ENCODE peak calls at places on chromosomes 12 and 14, in six cellular contexts. H is activated CD4-positive, CD25-positive, alpha-beta regulatory T cell; L is stimulated activated CD4-positive, alpha-beta T cell treated with anti-CD3 and anti-CD28 coated beads, Interleukin-2, amount 100 ng/mL, for 24 hours; O is activated CD4-positive, alpha-beta T cell treated with anti-CD3 and anti-CD28 coated beads for 4 hours; U is pancreas; D is hippocampal formation. P is an unnamed sample.

GRCh38 chr12:67161322-67161918 is 107.7 kb upstream of the CAND1 start:
- DNase-seq in H (no peak), L (peak), O (peak), U (peak), D (no peak), P (no peak)

GRCh38 chr14:30655658-30656057 is 33.5 kb downstream of the SCFD1 start:
- DNase-seq in H (no peak), L (no peak), O (no peak), U (no peak), D (no peak), P (no peak)

GRCh38 chr14:96811265-96811664 is 14.1 kb downstream of the VRK1 start:
- DNase-seq in H (no peak), L (no peak), O (no peak), U (no peak), D (no peak), P (no peak)

GRCh38 chr14:95500201-95500681 is 16.2 kb downstream of the SYNE3 start:
- DNase-seq in H (no peak), L (no peak), O (no peak), U (no peak), D (peak), P (peak)

GRCh38 chr12:89732511-89732910 is 23.9 kb upstream of the ATP2B1 start:
- DNase-seq in H (no peak), L (no peak), O (no peak), U (no peak), D (no peak), P (no peak)

GRCh38 chr14:32203928-32204357 is 874 bp upstream of the RNU6-8 start:
- DNase-seq in H (no peak), L (peak), O (peak), U (peak), D (no peak), P (no peak)

GRCh38 chr14:24296341-24297157 is 3.0 kb downstream of the DHRS1 start:
- DNase-seq in H (peak), L (peak), O (peak), U (peak), D (peak), P (peak)

GRCh38 chr12:3043406-3043805 is 33.8 kb upstream of the TSPAN9 start:
- DNase-seq in H (no peak), L (no peak), O (no peak), U (no peak), D (no peak), P (no peak)

GRCh38 chr12:89470741-89471504 is 53.7 kb downstream of the GALNT4 start:
- DNase-seq in H (no peak), L (no peak), O (no peak), U (no peak), D (no peak), P (no peak)

GRCh38 chr14:51401272-51401671 is 161.2 kb downstream of the TMX1 start:
- DNase-seq in H (no peak), L (no peak), O (no peak), U (no peak), D (no peak), P (no peak)

GRCh38 chr12:45235087-45236025 is 19.5 kb downstream of the ANO6 start:
- DNase-seq in H (no peak), L (no peak), O (no peak), U (peak), D (no peak), P (no peak)

GRCh38 chr14:38505221-38506095 is 249.6 kb upstream of the CLEC14A start:
- DNase-seq in H (no peak), L (no peak), O (no peak), U (no peak), D (no peak), P (no peak)

GRCh38 chr14:59566725-59567124 is 9.9 kb downstream of the CCDC175 start:
- DNase-seq in H (no peak), L (no peak), O (no peak), U (no peak), D (no peak), P (no peak)

GRCh38 chr12:132151145-132151765 is 7.0 kb downstream of the NOC4L start:
- DNase-seq in H (no peak), L (no peak), O (no peak), U (no peak), D (no peak), P (no peak)